ENCODE peak calls at places on chromosome 13, in five cellular contexts. X is cardiac fibroblast, R is A673, J is breast epithelium, F is HL-60. D is an unnamed sample.

GRCh38 chr13:62119739-62120700 is 704.4 kb upstream of the PCDH20 start:
- DNase-seq in J (no peak), F (no peak), R (peak), X (peak), D (no peak)

GRCh38 chr13:68667863-68668262 is 1437.7 kb upstream of the PCDH9 start:
- DNase-seq in F (no peak), R (no peak), X (no peak), J (no peak), D (no peak)

GRCh38 chr13:46124531-46124966 is 19.7 kb upstream of the CPB2 start:
- DNase-seq in F (no peak), R (no peak), X (no peak), J (no peak), D (no peak)

GRCh38 chr13:106919093-106919492 is 351.2 kb upstream of the ARGLU1 start:
- DNase-seq in X (no peak), F (no peak), R (peak), J (no peak), D (peak)

GRCh38 chr13:110055089-110055488 is 251.9 kb downstream of the COL4A1 start:
- DNase-seq in J (no peak), X (peak), F (no peak), R (no peak), D (no peak)

GRCh38 chr13:109764474-109765292 is 21.7 kb downstream of the IRS2 start:
- DNase-seq in R (peak), J (no peak), X (no peak), F (no peak), D (no peak)

GRCh38 chr13:85651440-85651839 is 147.8 kb downstream of the SLITRK6 start:
- DNase-seq in R (no peak), F (no peak), J (no peak), X (no peak), D (no peak)

GRCh38 chr13:77333521-77334083 is 6.7 kb upstream of the MYCBP2 start:
- DNase-seq in J (no peak), X (no peak), F (no peak), R (no peak), D (no peak)

GRCh38 chr13:80881495-80882482 is 540.9 kb upstream of the SPRY2 start:
- DNase-seq in F (no peak), J (no peak), R (no peak), X (peak), D (no peak)

GRCh38 chr13:108902557-108903155 is 273.2 kb downstream of the MYO16 start:
- DNase-seq in J (no peak), R (no peak), X (no peak), F (no peak), D (no peak)

GRCh38 chr13:110565296-110565695 is 3.8 kb upstream of the RAB20 start:
- DNase-seq in R (no peak), F (no peak), J (no peak), X (no peak), D (no peak)

GRCh38 chr13:68748038-68748437 is 1359.6 kb upstream of the ATXN8OS start:
- DNase-seq in J (no peak), X (no peak), R (no peak), F (no peak), D (no peak)

GRCh38 chr13:98293570-98294142 is 116.6 kb upstream of the RNF113B start:
- DNase-seq in X (no peak), F (no peak), R (no peak), J (no peak), D (no peak)

GRCh38 chr13:65999441-65999840 is 1230.7 kb downstream of the PCDH9 start:
- DNase-seq in R (no peak), X (no peak), J (no peak), F (no peak), D (no peak)

GRCh38 chr13:26050568-26051230 is 1.1 kb downstream of the SHISA2 start:
- DNase-seq in X (peak), J (no peak), F (no peak), R (peak), D (no peak)

GRCh38 chr13:77868717-77869116 is 49.9 kb downstream of the EDNRB start:
- DNase-seq in R (peak), F (no peak), X (no peak), J (no peak), D (no peak)

GRCh38 chr13:111661052-111661451 is 340.6 kb downstream of the TEX29 start:
- DNase-seq in J (no peak), X (no peak), F (no peak), R (no peak), D (no peak)

GRCh38 chr13:29507356-29507755 is 88.1 kb downstream of the SLC7A1 start:
- DNase-seq in J (no peak), X (no peak), F (no peak), R (no peak), D (no peak)

GRCh38 chr13:43880451-43880850 is 747 bp downstream of the LACC1 start:
- DNase-seq in J (no peak), R (no peak), X (no peak), F (no peak), D (no peak)

GRCh38 chr13:91946498-91947070 is 548.2 kb downstream of the GPC5 start:
- DNase-seq in R (peak), X (peak), J (no peak), F (no peak), D (no peak)

GRCh38 chr13:26742691-26743358 is 17.8 kb downstream of the GPR12 start:
- DNase-seq in X (no peak), J (no peak), R (no peak), F (no peak), D (no peak)

GRCh38 chr13:43686557-43686956 is 100.2 kb downstream of the ENOX1 start:
- DNase-seq in X (peak), F (no peak), J (no peak), R (peak), D (no peak)

GRCh38 chr13:49932066-49932465 is 4.1 kb downstream of the SPRYD7 start:
- DNase-seq in X (no peak), J (no peak), R (no peak), F (no peak), D (no peak)

GRCh38 chr13:106599875-106600797 is 32.2 kb upstream of the ARGLU1 start:
- DNase-seq in J (no peak), F (no peak), X (peak), R (peak), D (no peak)

GRCh38 chr13:49669735-49670309 is 21.5 kb downstream of the EBPL start:
- DNase-seq in R (peak), J (no peak), X (peak), F (peak), D (no peak)

GRCh38 chr13:30829788-30830637 is 76.1 kb upstream of the MEDAG start:
- DNase-seq in R (no peak), J (no peak), X (no peak), F (no peak), D (no peak)

GRCh38 chr13:30520571-30520970 is 54.8 kb upstream of the HMGB1 start:
- DNase-seq in X (peak), J (no peak), R (no peak), F (no peak), D (no peak)

GRCh38 chr13:74730556-74731331 is 596.5 kb upstream of the KLF12 start:
- DNase-seq in F (no peak), R (no peak), X (peak), J (no peak), D (no peak)

GRCh38 chr13:95678967-95679366 is 2.0 kb downstream of the DNAJC3 start:
- DNase-seq in R (no peak), X (no peak), J (no peak), F (no peak), D (no peak)
- H3K4me3 ChIP-seq in R (no peak), X (peak), J (no peak), F (peak), D (peak)

GRCh38 chr13:51599444-51600176 is 15.3 kb downstream of the WDFY2 start:
- DNase-seq in J (no peak), X (no peak), R (no peak), F (no peak), D (no peak)
- TF ChIP-seq CTCF in J (no peak), X (no peak), R (peak), F (no peak), D (peak)

DNA sequence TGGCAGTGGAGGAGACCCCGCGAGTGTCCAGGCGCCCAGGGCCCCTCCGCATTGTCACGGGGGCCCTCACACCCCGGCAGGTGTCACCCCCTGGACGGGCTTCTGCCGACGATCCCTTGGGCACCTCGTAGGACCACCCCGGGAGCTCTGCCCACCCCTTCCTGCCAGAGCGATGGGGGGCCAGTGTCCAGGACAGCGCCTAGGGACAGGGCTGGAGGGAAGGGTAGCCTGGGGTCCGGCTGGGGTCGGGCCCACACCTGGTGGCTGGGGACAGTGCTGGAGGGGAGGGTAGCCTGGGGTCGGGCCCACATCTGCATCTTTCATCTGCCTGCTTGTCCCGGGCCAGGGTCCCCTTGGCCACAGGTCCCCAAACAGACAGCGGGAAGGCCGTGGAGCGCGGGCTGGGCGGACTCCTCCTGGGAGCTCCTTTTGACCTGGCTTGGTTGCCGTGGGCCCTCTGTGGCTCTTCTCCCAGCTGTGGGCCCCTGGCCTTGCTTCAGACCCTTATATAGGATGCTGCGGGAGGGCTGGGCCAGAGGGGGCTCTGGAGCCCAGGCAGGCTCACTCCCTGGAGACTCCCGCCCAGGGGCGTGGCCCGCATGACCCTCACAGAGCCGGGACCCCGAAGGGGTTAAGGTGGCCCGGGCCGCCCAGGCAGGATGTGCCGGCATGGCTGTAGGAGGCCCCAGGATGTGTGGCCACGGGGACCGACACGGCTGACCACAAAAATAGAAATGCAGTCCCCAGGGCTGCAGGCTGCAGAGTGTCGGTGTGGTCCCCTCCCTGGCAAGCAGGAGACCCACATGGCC is 74.1 kb upstream of the MCF2L start:
- DNase-seq in R (no peak), F (no peak), J (no peak), X (no peak), D (no peak)
- H3K4me3 ChIP-seq in R (peak), F (peak), J (peak), X (no peak), D (peak)

DNA sequence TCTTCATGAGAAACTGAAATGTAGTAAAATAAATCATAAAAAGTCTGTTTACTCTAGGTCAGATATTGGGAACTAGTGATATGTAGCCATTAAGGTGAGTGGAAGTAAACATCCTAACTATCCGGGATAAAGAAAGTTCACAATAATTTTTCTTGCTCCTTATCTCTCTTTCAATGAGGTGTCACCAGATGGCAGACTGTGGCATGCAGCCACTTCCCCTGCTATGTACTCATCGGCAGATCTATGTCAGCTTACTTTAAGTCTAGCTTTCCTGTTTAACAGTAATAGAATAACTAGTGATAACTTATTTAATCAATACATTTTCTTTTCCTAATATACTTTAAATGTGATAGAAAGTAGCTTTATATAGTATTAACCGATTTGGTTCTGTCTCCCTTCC is 181.9 kb downstream of the NDFIP2 start:
- DNase-seq in J (no peak), X (peak), R (no peak), F (no peak), D (no peak)
- TF ChIP-seq CTCF in J (no peak), X (no peak), R (peak), F (no peak), D (no peak)

GRCh38 chr13:27968316-27969072 is 621 bp downstream of the CDX2 start:
- DNase-seq in R (no peak), J (no peak), F (no peak), X (no peak), D (no peak)

GRCh38 chr13:27969866-27970229 is 733 bp upstream of the CDX2 start:
- DNase-seq in J (no peak), R (no peak), F (no peak), X (no peak), D (no peak)

GRCh38 chr13:27967736-27968315 is 1.3 kb downstream of the CDX2 start:
- DNase-seq in J (no peak), R (no peak), F (no peak), X (no peak), D (no peak)

GRCh38 chr13:27970382-27971235 is 1.5 kb upstream of the CDX2 start:
- DNase-seq in F (no peak), X (no peak), R (no peak), J (no peak), D (no peak)

DNA sequence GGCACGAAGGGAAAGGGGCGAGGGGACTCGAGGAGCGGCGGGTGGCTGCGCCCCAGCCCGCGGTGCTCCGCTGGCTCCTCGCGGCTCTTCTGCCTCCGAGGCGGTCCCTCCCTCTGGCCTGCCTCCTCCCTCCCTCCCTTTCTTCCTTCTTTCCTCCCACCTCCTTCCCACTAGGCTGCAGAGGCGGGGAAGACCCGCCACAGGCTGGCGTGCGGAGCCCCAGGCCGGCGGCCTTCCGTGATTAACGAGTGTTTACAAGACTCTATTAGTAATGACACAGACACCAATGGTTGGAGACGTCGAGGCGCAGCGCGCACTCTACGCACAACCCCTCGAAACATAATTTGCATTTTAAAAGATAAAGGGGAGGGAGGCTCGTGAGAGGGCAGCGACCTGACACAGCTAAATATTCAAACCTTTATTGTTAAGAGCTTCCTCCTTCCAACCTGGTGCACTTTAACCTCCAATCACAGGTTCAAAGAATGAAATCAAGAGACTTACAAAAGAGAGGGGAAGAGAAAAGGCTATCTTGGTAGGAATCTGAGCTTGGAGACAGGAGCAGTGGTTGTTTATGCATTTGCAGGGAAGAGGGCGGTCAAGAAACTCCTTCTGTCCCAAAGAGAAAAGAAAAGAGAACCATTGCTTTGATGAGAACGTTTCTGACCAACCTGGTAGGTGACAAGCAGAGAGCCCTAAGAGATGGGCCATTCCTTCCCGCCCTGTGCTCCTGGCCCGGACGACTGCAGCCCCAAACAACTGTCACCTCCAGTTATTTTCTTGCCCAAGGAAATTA is at the start of gene CDX2:
- DNase-seq in J (no peak), X (no peak), F (no peak), R (no peak), D (no peak)
- H3K4me3 ChIP-seq in J (no peak), X (no peak), F (peak), R (peak), D (no peak)

GRCh38 chr13:48078251-48078656 is 16.6 kb downstream of the MED4 start:
- DNase-seq in J (no peak), R (peak), F (no peak), X (peak), D (peak)
- TF ChIP-seq CTCF in J (no peak), R (peak), F (peak), X (peak), D (peak)

D was measured in GM12864.